ENCODE peak calls at places on chromosomes 16 and 17, in five cellular contexts. G, T, D, F and Z are unnamed samples.

GRCh38 chr16:75265911-75266701 is 14.7 kb upstream of the BCAR1 start:
- DNase-seq in F (peak), D (no peak), T (peak), G (peak), Z (peak)

GRCh38 chr16:75420987-75421819 is 12.1 kb downstream of the CFDP1 start:
- DNase-seq in D (no peak), G (peak), T (peak), F (peak), Z (peak)

GRCh38 chr16:30368122-30368791 is 2.0 kb downstream of the TBC1D10B start:
- DNase-seq in T (peak), F (no peak), D (no peak), G (no peak), Z (no peak)

GRCh38 chr17:79902146-79902791 is 63.0 kb upstream of the CBX4 start:
- DNase-seq in G (no peak), D (no peak), F (no peak), T (no peak), Z (no peak)

GRCh38 chr17:71251936-71252335 is 868.9 kb upstream of the SOX9 start:
- DNase-seq in F (no peak), T (no peak), G (no peak), D (no peak), Z (no peak)

GRCh38 chr17:19728114-19728495 is 11.7 kb upstream of the SLC47A2 start:
- DNase-seq in T (no peak), F (peak), D (no peak), G (peak), Z (no peak)

GRCh38 chr16:27458196-27458728 is 56.3 kb downstream of the IL21R start:
- DNase-seq in T (no peak), D (no peak), G (no peak), F (no peak), Z (no peak)

GRCh38 chr16:85573696-85574641 is 39.2 kb upstream of the GSE1 start:
- DNase-seq in T (peak), D (no peak), F (peak), G (no peak), Z (peak)

GRCh38 chr16:51577621-51578303 is 426.7 kb upstream of the SALL1 start:
- DNase-seq in D (peak), F (no peak), G (no peak), T (no peak), Z (peak)

GRCh38 chr16:477287-477686 is 50.2 kb upstream of the CAPN15 start:
- DNase-seq in G (no peak), F (no peak), D (no peak), T (no peak), Z (no peak)
- TF ChIP-seq FOXM1 in G (no peak), F (no peak), D (no peak), T (no peak), Z (no peak)

DNA sequence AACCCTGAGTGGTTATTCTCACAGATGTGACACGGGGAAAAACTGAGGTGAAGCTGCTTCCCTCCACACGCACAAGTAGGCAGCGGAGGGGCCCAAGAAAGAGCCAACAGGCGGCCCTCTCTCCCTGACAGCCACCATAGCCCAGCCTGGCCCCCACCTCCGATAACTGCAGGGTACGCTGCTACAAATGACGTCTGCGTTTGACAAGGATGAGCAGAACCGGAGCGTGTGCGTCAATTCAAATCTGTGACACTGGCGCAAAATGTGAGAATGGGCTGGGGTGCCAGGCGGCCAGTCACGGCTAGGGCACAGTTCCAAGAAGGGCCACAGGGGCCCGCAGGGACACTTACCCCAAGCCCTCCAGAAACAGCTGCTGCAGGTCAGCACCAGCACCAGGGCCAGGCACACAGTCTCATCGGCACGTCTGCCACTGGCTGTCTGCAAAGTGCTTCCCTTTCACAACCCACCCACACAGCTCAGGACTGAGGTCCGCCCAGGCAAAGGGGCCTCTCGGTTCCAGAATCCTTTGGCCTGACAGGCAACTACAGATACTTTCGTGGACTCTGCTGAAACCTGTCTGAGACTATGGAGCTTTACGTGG is 14.4 kb downstream of the AXIN1 start:
- DNase-seq in T (no peak), F (no peak), D (no peak), G (no peak), Z (no peak)
- TF ChIP-seq FOXM1 in T (no peak), F (no peak), D (no peak), G (no peak), Z (no peak)

GRCh38 chr17:58085039-58085715 is 2.0 kb downstream of the DYNLL2 start:
- DNase-seq in D (no peak), G (no peak), F (no peak), T (no peak), Z (no peak)

GRCh38 chr17:58088624-58089023 is 5.4 kb downstream of the DYNLL2 start:
- DNase-seq in D (no peak), G (no peak), F (no peak), T (no peak), Z (no peak)

GRCh38 chr17:58084317-58084981 is 1.2 kb downstream of the DYNLL2 start:
- DNase-seq in G (peak), T (peak), F (peak), D (peak), Z (no peak)

GRCh38 chr17:58089111-58089510 is 5.9 kb downstream of the DYNLL2 start:
- DNase-seq in D (no peak), T (no peak), G (no peak), F (no peak), Z (no peak)

DNA sequence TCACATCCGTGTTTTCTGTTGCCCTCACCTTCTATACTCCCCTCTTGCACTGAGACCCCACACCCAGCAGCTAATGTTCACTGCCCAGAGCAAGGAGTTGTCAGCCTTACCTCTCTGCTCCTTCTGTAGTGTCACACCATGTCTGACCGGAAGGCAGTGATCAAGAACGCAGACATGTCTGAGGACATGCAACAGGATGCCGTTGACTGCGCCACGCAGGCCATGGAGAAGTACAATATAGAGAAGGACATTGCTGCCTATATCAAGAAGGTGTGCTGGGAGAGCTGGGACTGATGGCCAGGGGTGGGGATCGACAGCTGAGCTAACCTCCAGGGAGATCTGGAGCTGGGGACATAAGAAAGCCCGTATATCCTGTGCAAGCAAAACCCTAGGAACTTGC is 3.7 kb downstream of the DYNLL2 start:
- DNase-seq in D (no peak), G (no peak), F (no peak), T (no peak), Z (no peak)
- TF ChIP-seq FOXM1 in D (no peak), G (no peak), F (no peak), T (no peak), Z (no peak)

GRCh38 chr16:54094641-54095040 is 191.9 kb downstream of the IRX3 start:
- DNase-seq in F (no peak), D (no peak), T (no peak), G (no peak), Z (no peak)

GRCh38 chr16:54086791-54087190 is 199.8 kb downstream of the IRX3 start:
- DNase-seq in F (no peak), D (no peak), T (no peak), G (no peak), Z (no peak)

GRCh38 chr16:54093281-54093680 is 193.3 kb downstream of the IRX3 start:
- DNase-seq in T (no peak), G (no peak), F (no peak), D (no peak), Z (no peak)

GRCh38 chr16:54090602-54091001 is 196.0 kb downstream of the IRX3 start:
- DNase-seq in F (no peak), G (no peak), T (no peak), D (no peak), Z (no peak)
- TF ChIP-seq FOXM1 in F (no peak), G (no peak), T (no peak), D (no peak), Z (no peak)

DNA sequence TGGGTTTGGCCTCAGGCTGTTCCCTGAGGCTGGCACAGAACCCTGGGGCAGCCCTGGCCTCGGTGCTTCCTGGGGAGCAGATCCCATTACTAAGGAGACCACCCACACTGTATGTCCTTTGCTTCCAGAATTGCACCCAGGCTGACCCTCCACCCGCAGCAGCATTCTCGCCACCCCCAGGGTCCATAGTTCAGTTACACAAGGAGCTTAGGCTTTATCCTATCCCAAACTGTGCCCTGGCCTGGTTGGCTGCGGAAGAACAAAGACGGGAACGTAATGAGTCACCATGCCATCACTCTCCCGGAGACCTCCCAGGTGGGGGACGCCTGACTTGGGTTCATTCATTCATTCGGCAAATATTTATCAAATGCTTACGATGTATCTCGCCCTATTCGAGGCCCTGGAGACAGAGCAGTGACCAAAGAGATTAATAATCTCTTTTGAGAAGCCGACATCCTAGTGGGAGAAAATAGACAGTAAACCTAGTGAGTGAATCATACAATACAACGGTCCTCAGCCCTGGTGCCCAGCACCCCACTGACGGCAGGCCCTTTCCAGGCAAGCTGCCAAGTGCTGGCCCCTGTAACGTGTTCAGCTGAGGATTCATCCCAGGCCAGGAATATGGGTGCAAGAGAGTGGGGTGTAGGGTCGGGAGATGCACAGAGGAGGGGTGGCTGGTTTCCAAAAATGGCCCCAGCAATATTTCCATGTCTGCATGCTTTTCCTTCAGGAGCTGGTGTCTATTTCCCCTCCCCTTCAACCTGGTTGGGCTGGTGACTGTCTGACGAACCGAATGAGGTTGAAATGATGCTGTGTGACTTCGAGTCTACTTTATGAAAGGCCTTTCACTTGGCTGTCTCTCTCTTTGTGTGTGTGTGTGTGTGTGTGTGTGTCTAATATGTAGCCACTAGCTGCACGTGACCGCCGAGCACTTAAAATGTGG is 134.2 kb downstream of the MGAT5B start:
- DNase-seq in F (peak), T (no peak), D (no peak), G (peak), Z (no peak)
- TF ChIP-seq FOXM1 in F (no peak), T (no peak), D (no peak), G (no peak), Z (no peak)

DNA sequence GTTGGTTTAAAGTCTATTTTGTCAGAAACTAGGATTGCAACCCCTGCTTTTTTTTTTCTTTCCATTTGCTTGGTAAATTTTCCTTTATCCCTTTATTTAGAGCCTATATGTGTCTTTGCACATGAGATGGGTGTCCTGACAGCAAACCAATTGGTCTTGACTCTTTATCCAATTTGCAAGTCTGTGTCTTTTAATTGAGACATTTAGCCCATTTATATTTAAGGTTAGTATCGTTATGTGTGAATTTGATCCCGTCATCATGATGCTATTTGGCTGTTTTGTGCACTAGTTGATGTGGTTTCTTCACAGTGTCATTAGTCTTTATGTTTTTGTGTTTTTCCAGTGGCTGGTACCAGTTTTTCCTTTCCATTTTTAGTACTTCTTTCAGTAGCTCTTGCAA is 127.7 kb upstream of the ZNF267 start:
- DNase-seq in F (no peak), G (no peak), T (no peak), D (no peak), Z (no peak)
- TF ChIP-seq FOXM1 in F (no peak), G (no peak), T (no peak), D (no peak), Z (no peak)